ENCODE peak calls at places on chromosomes 6 and 20, in six cellular contexts. W is tibial nerve; O is posterior cingulate gyrus; S is tibial artery; E is activated T-cell treated with anti-CD3 and anti-CD28 coated beads, Interleukin-2, amount 50 U/mL, for 1 hour; N is activated CD4-positive, CD25-positive, alpha-beta regulatory T cell treated with anti-CD3 and anti-CD28 coated beads, Interleukin-2, amount 50 U/mL, for 72 hours. M is an unnamed sample.
A peak's percentile ranks its signal among the peaks of the same experiment; 100 is the strongest.

GRCh38 chr6:56385981-56386593 is 138.7 kb upstream of the COL21A1 start:
- DNase-seq in O (no peak), E (no peak), W (no peak), N (no peak), S (no peak), M (no peak)

GRCh38 chr20:19696620-19697019 is 61.4 kb upstream of the RIN2 start:
- DNase-seq in S (no peak), E (no peak), W (no peak), O (no peak), N (no peak), M (no peak)

GRCh38 chr6:14038636-14039035 is 78.9 kb upstream of the CD83 start:
- DNase-seq in E (no peak), N (no peak), O (no peak), W (no peak), S (no peak), M (no peak)

GRCh38 chr6:44003345-44004061 is 123.7 kb downstream of the MRPL14 start:
- DNase-seq in S (peak; percentile 53), O (no peak), E (no peak), W (no peak), N (no peak), M (no peak)

GRCh38 chr6:34027445-34027936 is 118.4 kb downstream of the GRM4 start:
- DNase-seq in W (no peak), E (peak; percentile 77), O (no peak), N (peak; percentile 74), S (no peak), M (peak; percentile 27)

GRCh38 chr6:3918474-3918873 is 69.3 kb downstream of the FAM50B start:
- DNase-seq in N (no peak), E (no peak), W (no peak), O (no peak), S (no peak), M (no peak)

GRCh38 chr20:43895235-43895634 is 19.4 kb upstream of the TOX2 start:
- DNase-seq in S (no peak), N (no peak), W (no peak), E (no peak), O (no peak), M (no peak)

GRCh38 chr6:32413427-32414047 is 6.6 kb upstream of the BTNL2 start:
- DNase-seq in S (peak; percentile 74), W (peak; percentile 43), O (peak; percentile 83), N (peak; percentile 87), E (peak; percentile 84), M (peak; percentile 23)

GRCh38 chr6:169097336-169098052 is 156.2 kb downstream of the THBS2 start:
- DNase-seq in O (no peak), S (no peak), E (no peak), N (no peak), W (no peak), M (no peak)

GRCh38 chr6:136362421-136363090 is 72.9 kb upstream of the BCLAF1 start:
- DNase-seq in N (no peak), W (no peak), E (no peak), O (no peak), S (no peak), M (no peak)

GRCh38 chr6:156976144-156977088 is 199.2 kb downstream of the ARID1B start:
- DNase-seq in W (no peak), E (no peak), O (no peak), S (no peak), N (no peak), M (no peak)

GRCh38 chr20:8432435-8433148 is 300.5 kb downstream of the PLCB1 start:
- DNase-seq in O (no peak), E (no peak), W (no peak), N (no peak), S (no peak), M (no peak)

GRCh38 chr6:63597142-63598000 is 25.1 kb downstream of the LOC128125822 start:
- DNase-seq in E (no peak), S (no peak), W (no peak), O (no peak), N (no peak), M (no peak)